ENCODE peak calls at places on chromosomes 11 and 22, in seven cellular contexts. A is CD4-positive, alpha-beta T cell; H is foreskin keratinocyte; M is hepatocyte; O is IMR-90; C is tibial artery; B is neural progenitor cell. Z is an unnamed sample.

GRCh38 chr11:33620423-33621120 is 80.1 kb downstream of the C11orf91 start:
- DNase-seq in H (peak; percentile 58), O (peak; percentile 87), B (no peak), A (no peak), M (no peak), C (no peak), Z (no peak)

GRCh38 chr22:37045958-37046357 is 5.6 kb upstream of the KCTD17 start:
- DNase-seq in A (no peak), O (peak; percentile 62), M (peak; percentile 47), B (peak; percentile 50), H (no peak), C (no peak), Z (no peak)

GRCh38 chr11:112453601-112454577 is 193.2 kb upstream of the PLET1 start:
- DNase-seq in C (no peak), M (peak; percentile 41), B (peak; percentile 37), H (no peak), O (peak; percentile 12), A (no peak), Z (peak; percentile 19)

GRCh38 chr11:122804161-122804560 is 34.1 kb upstream of the CRTAM start:
- DNase-seq in B (no peak), H (peak; percentile 91), M (no peak), O (no peak), A (no peak), C (no peak), Z (no peak)

GRCh38 chr11:111285205-111286079 is 12.9 kb upstream of the POU2AF3 start:
- DNase-seq in O (no peak), H (no peak), M (no peak), C (no peak), B (no peak), A (no peak), Z (no peak)

GRCh38 chr11:133947298-133947905 is 9.4 kb downstream of the IGSF9B start:
- DNase-seq in A (peak; percentile 62), H (peak; percentile 16), M (peak; percentile 83), C (peak; percentile 72), O (peak; percentile 23), B (peak; percentile 91), Z (peak; percentile 46)

GRCh38 chr11:56624661-56625110 is 10.0 kb upstream of the OR5M1 start:
- DNase-seq in C (no peak), H (peak; percentile 45), B (peak; percentile 68), O (peak; percentile 34), A (no peak), M (peak; percentile 82), Z (no peak)

GRCh38 chr11:72637198-72637597 is 37.0 kb downstream of the PDE2A start:
- DNase-seq in C (no peak), O (no peak), B (no peak), H (no peak), A (no peak), M (no peak), Z (no peak)

GRCh38 chr22:49240472-49240871 is 587.2 kb downstream of the BRD1 start:
- DNase-seq in A (no peak), C (peak; percentile 49), B (no peak), O (no peak), H (no peak), M (no peak), Z (no peak)

GRCh38 chr11:65430406-65431217 is 8.0 kb downstream of the NEAT1 start:
- DNase-seq in O (peak; percentile 69), C (no peak), M (peak; percentile 46), A (no peak), H (no peak), B (no peak), Z (no peak)

GRCh38 chr11:112963368-112963955 is 2.2 kb downstream of the NCAM1 start:
- DNase-seq in B (peak; percentile 75), C (no peak), O (no peak), H (no peak), M (peak; percentile 27), A (no peak), Z (peak; percentile 47)

GRCh38 chr22:26362471-26362870 is 66.6 kb upstream of the ASPHD2 start:
- DNase-seq in M (no peak), A (no peak), O (peak; percentile 6), B (no peak), C (no peak), H (no peak), Z (no peak)

GRCh38 chr11:2088284-2088683 is 50.9 kb downstream of the IGF2 start:
- DNase-seq in A (no peak), B (no peak), C (no peak), H (no peak), O (no peak), M (no peak), Z (no peak)

GRCh38 chr11:96082936-96083335 is 159.0 kb upstream of the MTMR2 start:
- DNase-seq in O (no peak), H (no peak), M (no peak), B (no peak), C (no peak), A (no peak), Z (no peak)

GRCh38 chr11:33179431-33179830 is 18.2 kb upstream of the CSTF3 start:
- DNase-seq in A (no peak), H (no peak), C (no peak), O (no peak), B (no peak), M (no peak), Z (no peak)

GRCh38 chr22:35838849-35839646 is 121.4 kb downstream of the APOL5 start:
- DNase-seq in A (no peak), B (peak; percentile 68), M (peak; percentile 71), H (no peak), C (peak; percentile 73), O (peak; percentile 82), Z (peak; percentile 25)
- TF ChIP-seq CTCF in A (no peak), B (peak; percentile 49), M (peak; percentile 51), H (peak; percentile 65), C (peak; percentile 40), O (peak; percentile 58), Z (peak; percentile 35)

GRCh38 chr22:31151872-31152271 is 8.1 kb upstream of the RNF185 start:
- DNase-seq in O (no peak), B (no peak), H (no peak), A (no peak), C (no peak), M (no peak), Z (no peak)

GRCh38 chr22:31148953-31149627 is 8.8 kb upstream of the PLA2G3 start:
- DNase-seq in O (peak; percentile 80), B (peak; percentile 83), C (peak; percentile 82), H (no peak), M (peak; percentile 84), A (peak; percentile 18), Z (peak; percentile 80)

GRCh38 chr22:31148516-31148915 is 8.2 kb upstream of the PLA2G3 start:
- DNase-seq in M (no peak), B (no peak), O (peak; percentile 35), H (no peak), A (no peak), C (peak; percentile 42), Z (no peak)

GRCh38 chr22:31153357-31153756 is 6.6 kb upstream of the RNF185 start:
- DNase-seq in B (no peak), A (no peak), O (no peak), H (no peak), C (no peak), M (no peak), Z (no peak)

DNA sequence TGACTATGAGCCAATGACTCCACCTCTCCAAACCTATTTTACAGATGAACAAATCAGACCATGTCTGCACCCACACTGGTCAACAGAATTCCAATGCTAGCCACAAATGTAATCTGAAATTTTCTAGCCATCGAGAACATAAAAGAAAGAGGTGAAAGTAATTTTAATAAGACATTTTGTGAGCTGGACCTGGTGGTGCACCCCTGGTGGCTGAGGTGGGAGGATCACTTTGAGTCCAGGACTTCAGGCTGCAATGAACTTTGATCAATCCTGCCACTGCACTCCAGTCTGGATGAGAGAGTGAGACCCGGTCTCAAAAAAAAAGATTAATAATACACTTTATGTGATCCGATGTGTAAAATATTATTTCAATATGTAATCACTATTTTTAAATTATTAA is 9.4 kb upstream of the RNF185 start:
- DNase-seq in C (no peak), B (no peak), A (no peak), M (no peak), O (no peak), H (no peak), Z (no peak)
- TF ChIP-seq CTCF in C (no peak), B (peak; percentile 44), A (no peak), M (peak; percentile 36), O (peak; percentile 28), H (peak; percentile 36), Z (no peak)

GRCh38 chr11:19974886-19975285 is 185.4 kb downstream of the DBX1 start:
- DNase-seq in A (no peak), C (no peak), O (no peak), M (no peak), B (no peak), H (no peak), Z (no peak)

GRCh38 chr11:19972091-19972490 is 188.2 kb downstream of the DBX1 start:
- DNase-seq in B (no peak), H (no peak), A (no peak), M (no peak), C (no peak), O (no peak), Z (no peak)

GRCh38 chr11:19970944-19971343 is 189.3 kb downstream of the DBX1 start:
- DNase-seq in A (no peak), H (no peak), B (no peak), C (no peak), O (no peak), M (no peak), Z (no peak)

GRCh38 chr11:19972637-19973036 is 187.6 kb downstream of the DBX1 start:
- DNase-seq in C (no peak), A (no peak), M (no peak), B (no peak), O (no peak), H (no peak), Z (no peak)

DNA sequence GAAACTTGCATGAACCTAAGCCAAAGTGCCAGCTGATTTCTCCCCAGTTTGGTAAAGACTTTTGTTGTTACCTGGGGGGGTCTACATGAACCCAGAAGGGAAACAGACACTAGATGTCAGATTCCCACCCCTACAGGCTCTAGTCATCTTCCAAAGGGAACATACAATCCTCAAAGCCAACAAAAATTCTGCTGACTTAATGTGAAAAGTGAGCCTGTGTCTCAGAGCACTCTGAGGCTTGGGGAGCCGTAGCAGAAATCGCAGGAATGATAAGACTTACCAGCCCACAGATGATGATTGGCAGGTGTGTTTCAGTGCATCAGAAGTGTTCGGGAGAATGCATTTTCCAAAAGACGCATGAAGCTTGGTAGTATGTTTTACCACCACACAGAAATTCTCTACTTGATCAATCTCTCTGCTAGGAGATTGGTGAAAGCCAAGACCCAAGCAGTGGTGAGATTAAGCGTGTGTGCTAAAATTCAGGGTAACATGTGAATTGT is 187.1 kb downstream of the DBX1 start:
- DNase-seq in C (no peak), M (no peak), A (no peak), O (no peak), B (no peak), H (no peak), Z (no peak)
- TF ChIP-seq CTCF in C (no peak), M (no peak), A (no peak), O (no peak), B (no peak), H (no peak), Z (no peak)

DNA sequence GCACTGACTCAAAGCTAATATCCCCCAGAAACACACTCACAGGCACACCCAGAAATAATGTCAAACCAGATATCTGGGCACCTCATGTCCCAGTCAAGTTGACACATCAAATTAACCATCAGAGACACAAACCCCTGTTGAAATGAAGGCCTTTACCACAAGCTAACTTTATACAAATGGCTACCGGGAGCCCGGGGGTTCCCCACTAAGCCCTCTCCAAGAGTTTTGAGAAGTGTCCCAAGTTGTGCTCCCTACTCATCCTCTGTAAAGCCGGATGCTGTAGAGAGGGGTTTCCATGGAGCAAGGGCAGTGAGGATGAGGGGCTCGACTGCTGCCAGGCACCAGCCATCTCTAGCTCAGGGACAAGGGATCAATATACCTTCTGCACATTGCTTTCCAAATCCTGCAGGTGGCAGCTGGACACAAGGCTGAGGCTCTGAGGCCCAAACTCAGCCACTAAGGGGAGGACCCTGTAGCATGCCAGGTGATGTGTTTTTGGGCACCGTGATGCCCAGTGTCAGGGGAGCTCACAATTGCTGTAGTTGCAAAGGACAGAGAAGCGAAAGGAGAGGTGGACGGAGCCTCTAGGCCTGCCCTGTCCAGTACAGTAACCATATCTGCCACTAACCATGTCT is 145.7 kb downstream of the TTC17 start:
- DNase-seq in H (no peak), M (no peak), B (peak; percentile 67), O (peak; percentile 13), C (no peak), A (no peak), Z (no peak)
- TF ChIP-seq CTCF in H (peak; percentile 60), M (peak; percentile 33), B (peak; percentile 64), O (peak; percentile 36), C (peak; percentile 33), A (no peak), Z (no peak)

Z was measured in psoas muscle.